ENCODE peak calls at places on chromosomes 4 and X, in six cellular contexts. I is Panc1, S is SK-N-SH, O is HCT116, B is sigmoid colon, J is endothelial cell of umbilical vein. D is an unnamed sample.

GRCh38 chr4:183200453-183200852 is 101.4 kb downstream of the WWC2 start:
- DNase-seq in I (no peak), S (no peak), O (no peak), B (no peak), J (peak), D (no peak)

GRCh38 chr4:116015549-116015948 is 902.1 kb upstream of the NDST4 start:
- DNase-seq in I (no peak), S (no peak), O (no peak), B (no peak), J (no peak), D (no peak)

GRCh38 chr4:73740353-73740778 is at the start of gene CXCL8:
- DNase-seq in I (peak), S (no peak), O (peak), B (peak), J (peak), D (peak)

GRCh38 chrX:103953353-103953752 is 9.1 kb upstream of the TMSB15B start:
- DNase-seq in I (no peak), S (no peak), O (no peak), B (peak), J (no peak), D (no peak)

GRCh38 chrX:24026403-24026801 is 584 bp downstream of the KLHL15 start:
- DNase-seq in I (no peak), S (peak), O (no peak), B (no peak), J (peak), D (no peak)

GRCh38 chr4:118865091-118865708 is 23.5 kb upstream of the SYNPO2 start:
- DNase-seq in I (peak), S (peak), O (peak), B (no peak), J (peak), D (no peak)

GRCh38 chr4:84870398-84871163 is 95.9 kb downstream of the WDFY3 start:
- DNase-seq in I (no peak), S (peak), O (peak), B (no peak), J (peak), D (no peak)

GRCh38 chrX:76159453-76159852 is 13.4 kb upstream of the PBDC1 start:
- DNase-seq in I (no peak), S (no peak), O (no peak), B (no peak), J (no peak), D (no peak)

GRCh38 chrX:151902813-151903591 is 9.7 kb upstream of the MAGEA4 start:
- DNase-seq in I (peak), S (no peak), O (peak), B (peak), J (peak), D (no peak)

GRCh38 chr4:139600662-139601061 is 44.6 kb upstream of the SETD7 start:
- DNase-seq in I (no peak), S (no peak), O (no peak), B (no peak), J (no peak), D (no peak)

GRCh38 chr4:39259571-39260330 is 77.4 kb downstream of the WDR19 start:
- DNase-seq in I (no peak), S (no peak), O (no peak), B (no peak), J (peak), D (no peak)

GRCh38 chrX:48465336-48465933 is 4.6 kb downstream of the SLC38A5 start:
- DNase-seq in I (no peak), S (peak), O (no peak), B (no peak), J (no peak), D (no peak)

GRCh38 chr4:170497105-170497504 is 407.3 kb upstream of the AADAT start:
- DNase-seq in I (peak), S (peak), O (no peak), B (no peak), J (no peak), D (no peak)

GRCh38 chr4:177220376-177220775 is 89.3 kb upstream of the NEIL3 start:
- DNase-seq in I (no peak), S (no peak), O (no peak), B (no peak), J (no peak), D (no peak)

GRCh38 chr4:73684097-73684496 is 56.3 kb upstream of the CXCL8 start:
- DNase-seq in I (no peak), S (no peak), O (no peak), B (no peak), J (no peak), D (no peak)

GRCh38 chr4:182449186-182449880 is 206.1 kb downstream of the TENM3 start:
- DNase-seq in I (no peak), S (no peak), O (no peak), B (peak), J (peak), D (no peak)

GRCh38 chr4:83250666-83251065 is 33.9 kb downstream of the COQ2 start:
- DNase-seq in I (no peak), S (no peak), O (no peak), B (no peak), J (no peak), D (no peak)

GRCh38 chrX:40107291-40108083 is 9.7 kb upstream of the BCOR start:
- DNase-seq in I (no peak), S (peak), O (peak), B (peak), J (peak), D (no peak)

GRCh38 chr4:85909851-85910250 is 434.9 kb downstream of the ARHGAP24 start:
- DNase-seq in I (no peak), S (no peak), O (no peak), B (no peak), J (no peak), D (no peak)

GRCh38 chr4:186810613-186811150 is 87.0 kb upstream of the FAT1 start:
- DNase-seq in I (no peak), S (no peak), O (no peak), B (no peak), J (no peak), D (no peak)

GRCh38 chrX:1322393-1322792 is 14.2 kb upstream of the IL3RA start:
- DNase-seq in I (no peak), S (no peak), O (no peak), B (no peak), J (no peak), D (no peak)

GRCh38 chrX:153635388-153635787 is 11.6 kb upstream of the DUSP9 start:
- DNase-seq in I (no peak), S (peak), O (no peak), B (peak), J (no peak), D (no peak)

GRCh38 chr4:145719752-145720624 is 40.0 kb downstream of the C4orf51 start:
- DNase-seq in I (no peak), S (no peak), O (no peak), B (no peak), J (no peak), D (no peak)

GRCh38 chr4:145720656-145721055 is 40.7 kb downstream of the C4orf51 start:
- DNase-seq in I (no peak), S (no peak), O (no peak), B (no peak), J (no peak), D (no peak)

GRCh38 chr4:145722561-145722960 is 42.6 kb downstream of the C4orf51 start:
- DNase-seq in I (no peak), S (no peak), O (no peak), B (no peak), J (no peak), D (no peak)

GRCh38 chr4:145723336-145723735 is 43.4 kb downstream of the C4orf51 start:
- DNase-seq in I (no peak), S (no peak), O (no peak), B (no peak), J (no peak), D (no peak)
- TF ChIP-seq POLR2AphosphoS5 in I (no peak), S (no peak), O (no peak), B (no peak), J (no peak), D (no peak)

GRCh38 chr4:7842384-7843279 is 97.0 kb downstream of the AFAP1 start:
- DNase-seq in I (peak), S (no peak), O (peak), B (peak), J (peak), D (no peak)
- TF ChIP-seq POLR2AphosphoS5 in I (no peak), S (peak), O (peak), B (peak), J (peak), D (no peak)

GRCh38 chr4:23937173-23937572 is 47.3 kb upstream of the PPARGC1A start:
- DNase-seq in I (no peak), S (no peak), O (no peak), B (no peak), J (no peak), D (no peak)

GRCh38 chr4:23934223-23934622 is 44.4 kb upstream of the PPARGC1A start:
- DNase-seq in I (no peak), S (no peak), O (no peak), B (no peak), J (no peak), D (no peak)

GRCh38 chr4:23932935-23933334 is 43.1 kb upstream of the PPARGC1A start:
- DNase-seq in I (no peak), S (no peak), O (no peak), B (no peak), J (no peak), D (no peak)

GRCh38 chr4:23932186-23932585 is 42.3 kb upstream of the PPARGC1A start:
- DNase-seq in I (no peak), S (no peak), O (no peak), B (no peak), J (no peak), D (no peak)

DNA sequence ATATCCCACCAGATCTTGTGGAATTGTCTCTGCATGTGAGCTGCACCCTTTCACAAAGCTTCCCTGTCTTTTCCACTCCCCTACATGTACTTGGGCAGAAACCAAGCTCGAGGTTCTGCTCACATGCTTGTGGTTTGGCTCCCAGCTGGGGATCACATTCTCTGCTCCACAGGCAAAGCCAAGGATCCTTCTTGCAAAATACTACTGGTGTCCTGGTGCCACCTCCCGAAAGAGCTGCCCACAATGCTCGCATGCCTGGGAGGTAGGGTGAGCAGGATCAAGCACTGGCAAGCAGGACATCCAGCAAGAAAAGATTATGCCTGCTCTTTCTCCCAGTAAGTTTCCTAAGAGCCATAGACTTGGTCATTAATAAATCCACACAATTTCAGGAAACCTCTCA is 45.1 kb upstream of the PPARGC1A start:
- DNase-seq in I (no peak), S (no peak), O (no peak), B (peak), J (no peak), D (peak)
- TF ChIP-seq POLR2AphosphoS5 in I (no peak), S (no peak), O (no peak), B (peak), J (no peak), D (no peak)

DNA sequence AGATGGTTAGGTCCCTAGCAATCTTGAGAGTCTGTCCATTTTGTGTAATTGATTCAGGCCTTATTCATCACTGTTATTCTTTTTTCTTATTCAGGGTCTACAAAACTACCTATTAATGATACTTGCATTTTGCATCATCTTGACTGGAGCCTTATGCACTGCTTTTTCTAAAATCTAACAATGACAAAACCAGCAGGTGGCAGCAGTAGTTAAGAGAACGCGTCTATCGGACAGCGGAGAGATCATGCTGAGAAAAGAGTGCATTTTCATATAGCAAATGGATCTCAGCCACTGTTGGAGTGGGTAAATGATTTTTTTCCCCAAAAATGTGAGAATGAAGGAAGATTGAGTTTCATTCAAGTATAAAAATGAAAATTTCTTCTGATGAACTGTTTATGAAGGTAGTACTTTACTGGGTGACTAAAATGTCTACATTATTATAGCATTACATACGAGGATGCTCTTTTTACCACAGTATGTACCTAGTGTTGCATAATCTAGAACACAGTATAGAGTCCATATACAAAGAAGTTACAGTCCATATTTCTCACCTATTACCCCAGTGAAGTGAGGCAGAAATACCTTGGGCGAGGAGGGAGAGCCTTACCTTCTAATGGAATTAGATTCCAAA is 43.2 kb downstream of the TMEM144 start:
- DNase-seq in I (peak), S (peak), O (peak), B (no peak), J (peak), D (no peak)
- TF ChIP-seq POLR2AphosphoS5 in I (no peak), S (no peak), O (no peak), B (no peak), J (no peak), D (no peak)

GRCh38 chrX:13689519-13690211 is 737 bp downstream of the RAB9A start:
- DNase-seq in I (no peak), S (no peak), O (no peak), B (no peak), J (peak), D (no peak)
- TF ChIP-seq POLR2AphosphoS5 in I (no peak), S (no peak), O (no peak), B (no peak), J (no peak), D (no peak)

DNA sequence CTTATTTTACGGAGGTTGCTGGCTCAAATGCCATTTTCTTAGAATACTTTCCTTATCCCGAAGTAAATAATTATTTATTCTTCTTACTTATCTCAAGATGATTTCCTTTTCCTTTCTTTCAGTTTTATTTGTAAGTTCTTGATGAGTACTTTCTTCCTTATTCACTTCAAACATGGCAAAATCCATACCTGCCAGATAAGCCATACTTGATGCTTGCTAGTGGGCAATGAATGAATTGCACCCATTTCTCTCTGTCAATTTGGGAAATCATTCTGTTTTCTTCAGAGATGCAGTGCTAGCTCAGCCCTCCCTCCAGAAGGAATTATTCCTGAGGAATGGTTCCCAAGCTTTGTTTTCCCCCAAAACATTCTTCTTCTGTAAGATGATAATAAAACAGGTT is 598.3 kb downstream of the SPRY1 start:
- DNase-seq in I (no peak), S (no peak), O (peak), B (no peak), J (no peak), D (no peak)
- TF ChIP-seq POLR2AphosphoS5 in I (no peak), S (no peak), O (no peak), B (no peak), J (no peak), D (no peak)